ENCODE peak calls at places on chromosome 12, in four cellular contexts. R, X, C and O are unnamed samples.

GRCh38 chr12:11962795-11963347 is 107.9 kb upstream of the BCL2L14 start:
- DNase-seq in R (no peak), X (no peak), C (no peak), O (no peak)

GRCh38 chr12:116864371-116865160 is 16.7 kb downstream of the HRK start:
- DNase-seq in R (no peak), X (no peak), C (no peak), O (no peak)

GRCh38 chr12:90253674-90254181 is 545.1 kb upstream of the ATP2B1 start:
- DNase-seq in R (peak; percentile 43), X (peak; percentile 35), C (peak; percentile 24), O (no peak)

GRCh38 chr12:40145896-40146295 is 40.0 kb upstream of the SLC2A13 start:
- DNase-seq in R (no peak), X (no peak), C (no peak), O (no peak)

GRCh38 chr12:76883151-76883550 is 4.3 kb upstream of the CSRP2 start:
- DNase-seq in R (no peak), X (no peak), C (no peak), O (no peak)

GRCh38 chr12:4032906-4033628 is 159.9 kb upstream of the PARP11 start:
- DNase-seq in R (no peak), X (no peak), C (no peak), O (no peak)

GRCh38 chr12:123076604-123077297 is 74.1 kb downstream of the PITPNM2 start:
- DNase-seq in R (no peak), X (no peak), C (peak; percentile 31), O (peak; percentile 45)

GRCh38 chr12:95096852-95097251 is 23.4 kb upstream of the NR2C1 start:
- DNase-seq in R (no peak), X (no peak), C (no peak), O (no peak)

GRCh38 chr12:119901670-119902069 is 24.6 kb upstream of the CIT start:
- DNase-seq in R (no peak), X (no peak), C (no peak), O (no peak)

DNA sequence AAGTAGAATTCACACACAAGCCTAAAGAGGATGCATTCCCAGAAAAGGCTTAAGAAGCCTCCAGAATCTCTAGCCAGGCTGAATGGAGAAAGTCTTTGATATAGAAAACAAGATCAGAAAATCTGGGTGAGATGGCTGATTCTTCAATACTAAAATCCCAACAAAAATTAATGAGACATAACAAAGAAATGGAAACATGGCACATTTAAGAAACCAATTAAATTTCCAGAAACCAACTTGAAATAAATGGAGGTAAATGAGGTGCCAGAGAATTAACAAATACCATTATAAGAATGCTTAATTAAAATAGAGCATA is 51.9 kb downstream of the CPSF6 start:
- DNase-seq in R (no peak), X (no peak), C (no peak), O (no peak)
- TF ChIP-seq CTCF in R (no peak), X (no peak), C (peak; percentile 6), O (no peak)

GRCh38 chr12:64098709-64099354 is 123.3 kb downstream of the KICS2 start:
- DNase-seq in R (no peak), X (no peak), C (no peak), O (peak; percentile 35)

GRCh38 chr12:64092507-64092906 is 129.6 kb downstream of the KICS2 start:
- DNase-seq in R (no peak), X (no peak), C (peak; percentile 37), O (no peak)

GRCh38 chr12:64102339-64102738 is 119.8 kb downstream of the KICS2 start:
- DNase-seq in R (no peak), X (no peak), C (no peak), O (no peak)

GRCh38 chr12:64099430-64099829 is 122.7 kb downstream of the KICS2 start:
- DNase-seq in R (no peak), X (no peak), C (no peak), O (no peak)

GRCh38 chr12:64097346-64098105 is 124.6 kb downstream of the KICS2 start:
- DNase-seq in R (no peak), X (no peak), C (no peak), O (no peak)
- TF ChIP-seq CTCF in R (no peak), X (no peak), C (no peak), O (no peak)

DNA sequence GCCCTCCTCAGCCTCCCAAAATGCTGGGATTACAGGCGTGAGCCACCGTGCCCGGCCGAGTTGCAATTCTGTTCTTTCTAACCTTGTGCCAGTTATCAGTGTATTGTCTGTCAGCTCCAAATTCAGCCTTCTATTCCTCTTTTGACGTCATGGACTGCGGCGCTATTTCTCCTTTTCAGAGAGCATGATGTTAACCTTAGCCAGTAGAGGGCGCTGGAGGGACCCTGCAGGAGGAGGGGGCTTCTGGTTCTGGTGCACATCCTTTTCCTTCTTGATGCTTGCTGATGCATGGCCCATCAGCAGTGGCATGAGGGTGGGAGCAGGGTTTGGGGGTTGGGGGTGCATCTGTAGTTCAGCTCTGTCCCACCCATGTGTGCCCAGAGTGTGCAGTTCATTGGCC is 179.3 kb upstream of the RMST start:
- DNase-seq in R (no peak), X (no peak), C (peak; percentile 4), O (no peak)
- TF ChIP-seq CTCF in R (no peak), X (no peak), C (peak; percentile 22), O (no peak)

DNA sequence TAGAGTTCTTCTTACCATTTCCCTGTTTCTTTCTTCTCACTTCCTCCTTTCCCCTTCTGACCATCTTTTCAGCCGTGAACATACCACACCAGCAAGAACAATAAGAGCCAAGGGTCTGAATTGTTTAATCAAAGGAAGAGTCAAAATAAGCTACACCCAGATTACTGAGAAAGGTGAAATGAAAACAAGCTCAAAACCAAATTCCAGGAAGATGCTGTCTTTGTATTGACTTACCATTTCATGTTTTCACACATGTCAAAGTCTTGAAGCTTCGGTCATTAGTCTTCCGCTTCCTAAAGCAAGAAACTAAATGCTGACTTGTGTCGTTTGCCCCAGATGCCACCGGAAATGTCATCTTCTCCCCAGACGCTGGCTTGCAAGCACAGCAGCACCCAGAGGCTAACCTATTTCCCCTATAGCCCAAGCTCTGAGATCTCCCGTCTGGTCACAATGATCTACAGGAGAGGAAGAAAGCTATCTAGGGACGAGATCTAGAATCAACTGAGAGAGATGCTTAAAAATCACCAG is 136.5 kb upstream of the AMIGO2 start:
- DNase-seq in R (peak; percentile 45), X (no peak), C (no peak), O (no peak)
- TF ChIP-seq CTCF in R (no peak), X (no peak), C (no peak), O (no peak)